ENCODE peak calls at places on chromosome 7, in eight cellular contexts. F, W, K, I, G, Y, H and O are unnamed samples.

GRCh38 chr7:16921644-16922257 is 40.0 kb upstream of the AGR3 start:
- DNase-seq in F (peak; percentile 37), W (no peak), K (no peak), I (peak; percentile 25), G (no peak), Y (peak; percentile 10), H (peak; percentile 42), O (peak; percentile 90)

GRCh38 chr7:134693256-134693655 is 46.6 kb downstream of the BPGM start:
- DNase-seq in F (peak; percentile 97), W (no peak), K (no peak), I (peak; percentile 96), G (no peak), Y (peak; percentile 98), H (no peak), O (no peak)

GRCh38 chr7:78953726-78954363 is 499.6 kb downstream of the MAGI2 start:
- DNase-seq in F (peak; percentile 43), W (no peak), K (no peak), I (peak; percentile 41), G (no peak), Y (peak; percentile 16), H (no peak), O (no peak)

GRCh38 chr7:906776-907157 is 30.4 kb downstream of the GET4 start:
- DNase-seq in F (no peak), W (no peak), K (no peak), I (no peak), G (no peak), Y (peak; percentile 26), H (no peak), O (no peak)

GRCh38 chr7:151867912-151868804 is 8.8 kb downstream of the PRKAG2 start:
- DNase-seq in F (no peak), W (no peak), K (no peak), I (no peak), G (no peak), Y (no peak), H (no peak), O (no peak)

GRCh38 chr7:104328308-104328969 is at the start of gene LHFPL3:
- DNase-seq in F (peak; percentile 6), W (no peak), K (no peak), I (no peak), G (no peak), Y (peak; percentile 16), H (peak; percentile 72), O (no peak)

GRCh38 chr7:135929692-135930091 is 47.5 kb downstream of the MTPN start:
- DNase-seq in F (peak; percentile 11), W (no peak), K (no peak), I (no peak), G (no peak), Y (no peak), H (no peak), O (no peak)

GRCh38 chr7:132226626-132227290 is 349.5 kb downstream of the PLXNA4 start:
- DNase-seq in F (no peak), W (no peak), K (no peak), I (no peak), G (no peak), Y (no peak), H (no peak), O (no peak)

GRCh38 chr7:25882151-25882773 is 269.7 kb upstream of the NFE2L3 start:
- DNase-seq in F (no peak), W (no peak), K (no peak), I (no peak), G (no peak), Y (no peak), H (no peak), O (no peak)

GRCh38 chr7:47535033-47535703 is 46.7 kb downstream of the TNS3 start:
- DNase-seq in F (peak; percentile 42), W (no peak), K (no peak), I (peak; percentile 39), G (no peak), Y (peak; percentile 34), H (peak; percentile 75), O (no peak)

GRCh38 chr7:135990258-135990657 is 13.1 kb upstream of the MTPN start:
- DNase-seq in F (no peak), W (no peak), K (no peak), I (no peak), G (no peak), Y (no peak), H (no peak), O (no peak)

GRCh38 chr7:30019960-30020359 is 6.5 kb downstream of the FKBP14 start:
- DNase-seq in F (peak; percentile 10), W (no peak), K (no peak), I (no peak), G (no peak), Y (peak; percentile 31), H (no peak), O (no peak)

GRCh38 chr7:91266067-91266930 is 2.1 kb downstream of the FZD1 start:
- DNase-seq in F (peak; percentile 41), W (no peak), K (no peak), I (peak; percentile 20), G (no peak), Y (peak; percentile 36), H (peak; percentile 50), O (no peak)

GRCh38 chr7:134589491-134589941 is 40.6 kb downstream of the AKR1B15 start:
- DNase-seq in F (peak; percentile 38), W (no peak), K (no peak), I (peak; percentile 12), G (no peak), Y (peak; percentile 65), H (no peak), O (no peak)

GRCh38 chr7:123652406-123652805 is 3.3 kb upstream of the LMOD2 start:
- DNase-seq in F (no peak), W (no peak), K (no peak), I (no peak), G (no peak), Y (no peak), H (no peak), O (no peak)

GRCh38 chr7:17105701-17106100 is 192.8 kb upstream of the AHR start:
- DNase-seq in F (peak; percentile 39), W (no peak), K (no peak), I (peak; percentile 38), G (no peak), Y (peak; percentile 11), H (no peak), O (no peak)

GRCh38 chr7:47100148-47100547 is 481.8 kb downstream of the TNS3 start:
- DNase-seq in F (no peak), W (no peak), K (no peak), I (no peak), G (no peak), Y (no peak), H (no peak), O (no peak)

GRCh38 chr7:75866497-75867389 is 12.1 kb upstream of the RHBDD2 start:
- DNase-seq in F (peak; percentile 50), W (peak; percentile 80), K (no peak), I (no peak), G (no peak), Y (peak; percentile 77), H (peak; percentile 85), O (no peak)

GRCh38 chr7:4805110-4805978 is 29.9 kb downstream of the AP5Z1 start:
- DNase-seq in F (no peak), W (no peak), K (no peak), I (no peak), G (no peak), Y (no peak), H (no peak), O (no peak)

DNA sequence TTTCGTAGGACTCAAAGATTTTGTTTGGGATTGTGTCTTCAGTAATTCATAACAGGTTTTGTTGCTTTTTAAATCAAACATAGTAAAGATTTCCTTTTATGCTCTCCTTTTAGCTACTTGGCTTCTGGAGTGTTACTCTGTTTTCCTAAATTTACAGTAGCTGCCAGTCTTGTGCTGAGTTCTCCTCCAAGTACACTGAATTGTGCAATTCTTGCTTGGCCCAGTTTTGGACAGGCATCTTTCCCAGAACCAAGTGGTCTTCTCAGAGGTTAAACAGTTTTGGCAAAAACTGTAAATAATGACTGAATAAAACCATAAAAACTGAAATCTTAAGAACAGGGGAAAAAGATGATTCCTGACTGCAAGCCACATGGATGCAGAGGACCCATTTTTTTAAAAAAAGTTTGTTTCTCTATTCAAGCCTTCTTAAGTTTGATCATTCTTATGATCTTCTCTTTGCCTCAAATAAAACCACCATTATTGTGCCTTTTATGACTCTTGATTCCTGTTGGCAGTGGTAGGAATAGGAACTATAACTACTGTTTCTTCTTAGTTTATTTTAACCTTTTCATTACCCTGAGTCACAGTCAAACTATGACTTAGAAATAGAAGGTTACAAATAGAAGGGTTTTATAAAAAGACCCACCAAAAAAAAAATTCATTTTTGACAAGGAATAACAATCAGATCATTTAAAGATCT is 88.0 kb downstream of the MDFIC start:
- DNase-seq in F (peak; percentile 41), W (no peak), K (no peak), I (peak; percentile 36), G (no peak), Y (peak; percentile 42), H (no peak), O (no peak)
- H3K27ac ChIP-seq in F (peak overlapping the region; percentile 6), W (peak overlapping the region; percentile 43), K (no peak overlapping the region), I (no peak overlapping the region), G (peak overlapping the region; percentile 37), Y (no peak overlapping the region), H (peak overlapping the region; percentile 35), O (no peak overlapping the region)

GRCh38 chr7:140458191-140458590 is 21.1 kb downstream of the MKRN1 start:
- DNase-seq in F (no peak), W (no peak), K (no peak), I (no peak), G (no peak), Y (no peak), H (peak; percentile 25), O (no peak)
- H3K36me3 ChIP-seq in F (peaks cover 6% of the 10 kb centered on the region), W (peaks cover 5% of the 10 kb centered on the region), K (peaks cover 17% of the 10 kb centered on the region), I (peaks cover 31% of the 10 kb centered on the region), G (peaks cover 8% of the 10 kb centered on the region), Y (peaks cover 28% of the 10 kb centered on the region), H (peaks cover 7% of the 10 kb centered on the region), O (peaks cover 35% of the 10 kb centered on the region)

DNA sequence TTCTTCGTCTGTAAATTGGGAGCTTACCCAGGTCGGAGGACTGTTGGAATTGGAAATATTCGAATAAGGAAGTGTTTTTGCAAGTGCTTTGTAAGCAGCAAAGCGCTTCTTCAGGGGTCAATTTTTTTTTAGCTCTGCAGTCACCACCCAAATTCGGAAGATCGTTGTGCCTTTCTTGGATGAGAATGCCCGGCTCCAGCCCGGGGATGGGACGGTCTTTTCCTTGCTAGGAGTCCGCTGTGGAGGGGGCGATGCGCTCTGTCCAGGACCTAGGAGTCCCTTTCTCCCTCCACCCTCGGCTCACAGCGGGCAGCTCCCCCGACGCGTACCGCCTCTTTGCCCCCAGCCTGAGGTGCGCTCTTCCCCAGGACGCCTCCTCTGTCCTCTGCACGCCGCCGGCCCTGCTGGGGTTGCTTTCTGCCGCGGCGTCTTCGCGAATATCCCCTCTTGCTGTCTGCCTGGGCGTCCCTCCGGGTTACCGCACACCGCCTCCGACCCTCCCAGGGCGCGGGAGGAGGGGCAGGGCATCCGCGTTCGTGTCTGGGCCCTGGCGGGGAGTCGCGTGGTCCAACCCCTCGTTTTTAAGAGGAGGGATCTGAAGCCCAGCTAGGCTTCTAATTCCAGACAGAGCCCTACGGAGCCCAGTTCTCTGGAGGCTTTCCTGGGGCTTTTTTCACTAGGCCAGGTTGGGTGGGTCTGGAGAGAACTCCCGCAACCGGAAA is 167.1 kb downstream of the UBE2H start:
- DNase-seq in F (no peak), W (peak; percentile 11), K (no peak), I (no peak), G (no peak), Y (peak; percentile 36), H (peak; percentile 63), O (no peak)
- TF ChIP-seq EZH2 in F (peak; percentile 90), W (no peak), K (peak; percentile 84), I (peak; percentile 95), G (no peak), Y (no peak), H (peak; percentile 79), O (no peak)

DNA sequence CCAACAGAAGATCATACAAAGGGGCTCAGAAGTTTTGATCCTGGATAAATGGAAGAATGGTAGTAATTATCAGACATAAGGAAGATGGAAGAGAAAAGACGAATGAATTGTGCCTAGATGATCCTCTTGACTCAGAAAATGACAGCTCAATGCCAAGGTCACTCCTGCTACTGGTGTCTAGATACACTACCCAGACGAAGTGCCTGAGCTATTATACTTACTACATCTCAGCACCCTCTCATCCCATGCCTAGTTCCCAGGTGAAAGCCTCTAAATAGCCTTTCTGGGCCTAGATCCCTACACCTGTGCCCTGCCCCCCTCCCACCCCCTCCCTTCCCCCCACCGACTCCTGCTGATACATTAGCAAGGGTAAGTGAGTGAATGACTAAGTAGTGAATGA is 25.5 kb downstream of the PDE1C start:
- DNase-seq in F (no peak), W (no peak), K (no peak), I (no peak), G (no peak), Y (no peak), H (no peak), O (no peak)
- H3K27ac ChIP-seq in F (no peak overlapping the region), W (no peak overlapping the region), K (no peak overlapping the region), I (no peak overlapping the region), G (no peak overlapping the region), Y (no peak overlapping the region), H (no peak overlapping the region), O (no peak overlapping the region)